ENCODE peak calls at places on chromosomes 11 and 22, in eight cellular contexts. One of them, this sample, is unnamed. For H3K9me3, the result is how much of the 10 kb centered on the place peaks cover.

GRCh38 chr11:72589802-72590761 is 84.1 kb downstream of the PDE2A start:
- DNase-seq in cardiac muscle cell: peak
- DNase-seq in neural progenitor cell: peak
- DNase-seq in neuronal stem cell: peak
- DNase-seq in prostate gland: no peak
- DNase-seq in A549: peak
- DNase-seq in colonic mucosa: no peak
- DNase-seq in astrocyte: no peak
- DNase-seq in this sample: peak

GRCh38 chr11:126366064-126366822 is 10.8 kb downstream of the ST3GAL4 start:
- DNase-seq in cardiac muscle cell: no peak
- DNase-seq in neural progenitor cell: no peak
- DNase-seq in neuronal stem cell: no peak
- DNase-seq in prostate gland: no peak
- DNase-seq in A549: no peak
- DNase-seq in colonic mucosa: no peak
- DNase-seq in astrocyte: no peak
- DNase-seq in this sample: no peak

GRCh38 chr11:130037058-130037457 is 32.6 kb upstream of the APLP2 start:
- DNase-seq in cardiac muscle cell: no peak
- DNase-seq in neural progenitor cell: no peak
- DNase-seq in neuronal stem cell: no peak
- DNase-seq in prostate gland: no peak
- DNase-seq in A549: no peak
- DNase-seq in colonic mucosa: peak
- DNase-seq in astrocyte: peak
- DNase-seq in this sample: no peak

GRCh38 chr11:774873-775592 is 2.3 kb downstream of the GATD1 start:
- DNase-seq in cardiac muscle cell: no peak
- DNase-seq in neural progenitor cell: peak
- DNase-seq in neuronal stem cell: no peak
- DNase-seq in prostate gland: no peak
- DNase-seq in A549: no peak
- DNase-seq in colonic mucosa: no peak
- DNase-seq in astrocyte: peak
- DNase-seq in this sample: no peak

GRCh38 chr22:32985899-32986772 is 72.0 kb downstream of the SYN3 start:
- DNase-seq in cardiac muscle cell: peak
- DNase-seq in neural progenitor cell: peak
- DNase-seq in neuronal stem cell: peak
- DNase-seq in prostate gland: peak
- DNase-seq in A549: peak
- DNase-seq in colonic mucosa: peak
- DNase-seq in astrocyte: peak
- DNase-seq in this sample: no peak

GRCh38 chr11:3194016-3194816 is 24.4 kb downstream of the MRGPRG start:
- DNase-seq in cardiac muscle cell: no peak
- DNase-seq in neural progenitor cell: no peak
- DNase-seq in neuronal stem cell: no peak
- DNase-seq in prostate gland: no peak
- DNase-seq in A549: no peak
- DNase-seq in colonic mucosa: no peak
- DNase-seq in astrocyte: no peak
- DNase-seq in this sample: no peak

GRCh38 chr22:42156121-42156520 is 25.5 kb upstream of the CYP2D6 start:
- DNase-seq in cardiac muscle cell: no peak
- DNase-seq in neural progenitor cell: no peak
- DNase-seq in neuronal stem cell: no peak
- DNase-seq in prostate gland: no peak
- DNase-seq in A549: no peak
- DNase-seq in colonic mucosa: no peak
- DNase-seq in astrocyte: no peak
- DNase-seq in this sample: no peak

GRCh38 chr11:97965849-97966646 is 1054.7 kb upstream of the CNTN5 start:
- DNase-seq in cardiac muscle cell: no peak
- DNase-seq in neural progenitor cell: no peak
- DNase-seq in neuronal stem cell: no peak
- DNase-seq in prostate gland: no peak
- DNase-seq in A549: no peak
- DNase-seq in colonic mucosa: no peak
- DNase-seq in astrocyte: peak
- DNase-seq in this sample: no peak

GRCh38 chr22:27698830-27699229 is 102.7 kb downstream of the MN1 start:
- DNase-seq in cardiac muscle cell: no peak
- DNase-seq in neural progenitor cell: no peak
- DNase-seq in neuronal stem cell: no peak
- DNase-seq in prostate gland: no peak
- DNase-seq in A549: no peak
- DNase-seq in colonic mucosa: no peak
- DNase-seq in astrocyte: no peak
- DNase-seq in this sample: no peak

GRCh38 chr11:8917157-8917820 is 6.3 kb downstream of the AKIP1 start:
- DNase-seq in cardiac muscle cell: peak
- DNase-seq in neural progenitor cell: peak
- DNase-seq in neuronal stem cell: peak
- DNase-seq in prostate gland: peak
- DNase-seq in A549: no peak
- DNase-seq in colonic mucosa: no peak
- DNase-seq in astrocyte: peak
- DNase-seq in this sample: no peak

GRCh38 chr11:125165111-125165663 is 636 bp downstream of the PKNOX2 start:
- DNase-seq in cardiac muscle cell: peak
- DNase-seq in neural progenitor cell: peak
- DNase-seq in neuronal stem cell: peak
- DNase-seq in prostate gland: no peak
- DNase-seq in A549: peak
- DNase-seq in colonic mucosa: no peak
- DNase-seq in astrocyte: peak
- DNase-seq in this sample: no peak

GRCh38 chr11:119696378-119697157 is 32.4 kb downstream of the NECTIN1 start:
- DNase-seq in cardiac muscle cell: no peak
- DNase-seq in neural progenitor cell: peak
- DNase-seq in neuronal stem cell: no peak
- DNase-seq in prostate gland: peak
- DNase-seq in A549: no peak
- DNase-seq in colonic mucosa: peak
- DNase-seq in astrocyte: no peak
- DNase-seq in this sample: no peak

GRCh38 chr11:59767212-59767611 is 12.0 kb downstream of the STX3 start:
- DNase-seq in cardiac muscle cell: no peak
- DNase-seq in neural progenitor cell: no peak
- DNase-seq in neuronal stem cell: no peak
- DNase-seq in prostate gland: no peak
- DNase-seq in A549: no peak
- DNase-seq in colonic mucosa: peak
- DNase-seq in astrocyte: no peak
- DNase-seq in this sample: no peak

GRCh38 chr11:113179181-113179701 is 135.1 kb upstream of the TTC12 start:
- DNase-seq in cardiac muscle cell: no peak
- DNase-seq in neural progenitor cell: peak
- DNase-seq in neuronal stem cell: peak
- DNase-seq in prostate gland: no peak
- DNase-seq in A549: no peak
- DNase-seq in colonic mucosa: no peak
- DNase-seq in astrocyte: no peak
- DNase-seq in this sample: no peak

GRCh38 chr11:112718483-112718882 is 242.7 kb upstream of the NCAM1 start:
- DNase-seq in cardiac muscle cell: no peak
- DNase-seq in neural progenitor cell: no peak
- DNase-seq in neuronal stem cell: no peak
- DNase-seq in prostate gland: no peak
- DNase-seq in A549: no peak
- DNase-seq in colonic mucosa: no peak
- DNase-seq in astrocyte: no peak
- DNase-seq in this sample: no peak

GRCh38 chr22:20783300-20783673 is 9.4 kb downstream of the SERPIND1 start:
- DNase-seq in cardiac muscle cell: no peak
- DNase-seq in neural progenitor cell: no peak
- DNase-seq in neuronal stem cell: no peak
- DNase-seq in prostate gland: no peak
- DNase-seq in A549: no peak
- DNase-seq in colonic mucosa: no peak
- DNase-seq in astrocyte: no peak
- DNase-seq in this sample: no peak
- H3K9me3 ChIP-seq in cardiac muscle cell: under half
- H3K9me3 ChIP-seq in neural progenitor cell: under half
- H3K9me3 ChIP-seq in neuronal stem cell: under half
- H3K9me3 ChIP-seq in prostate gland: under half
- H3K9me3 ChIP-seq in A549: under half
- H3K9me3 ChIP-seq in colonic mucosa: under half
- H3K9me3 ChIP-seq in astrocyte: under half
- H3K9me3 ChIP-seq in this sample: under half

GRCh38 chr22:50357756-50358155 is 14.6 kb downstream of the PPP6R2 start:
- DNase-seq in cardiac muscle cell: no peak
- DNase-seq in neural progenitor cell: no peak
- DNase-seq in neuronal stem cell: no peak
- DNase-seq in prostate gland: no peak
- DNase-seq in A549: no peak
- DNase-seq in colonic mucosa: no peak
- DNase-seq in astrocyte: no peak
- DNase-seq in this sample: no peak
- H3K9me3 ChIP-seq in cardiac muscle cell: under half
- H3K9me3 ChIP-seq in neural progenitor cell: under half
- H3K9me3 ChIP-seq in neuronal stem cell: under half
- H3K9me3 ChIP-seq in prostate gland: under half
- H3K9me3 ChIP-seq in A549: under half
- H3K9me3 ChIP-seq in colonic mucosa: under half
- H3K9me3 ChIP-seq in astrocyte: under half
- H3K9me3 ChIP-seq in this sample: under half

GRCh38 chr22:47206185-47206584 is 443.7 kb downstream of the TBC1D22A start:
- DNase-seq in cardiac muscle cell: no peak
- DNase-seq in neural progenitor cell: no peak
- DNase-seq in neuronal stem cell: no peak
- DNase-seq in prostate gland: no peak
- DNase-seq in A549: no peak
- DNase-seq in colonic mucosa: peak
- DNase-seq in astrocyte: no peak
- DNase-seq in this sample: no peak

GRCh38 chr22:47205562-47205961 is 443.1 kb downstream of the TBC1D22A start:
- DNase-seq in cardiac muscle cell: no peak
- DNase-seq in neural progenitor cell: no peak
- DNase-seq in neuronal stem cell: no peak
- DNase-seq in prostate gland: no peak
- DNase-seq in A549: no peak
- DNase-seq in colonic mucosa: no peak
- DNase-seq in astrocyte: no peak
- DNase-seq in this sample: no peak

GRCh38 chr22:47207846-47208554 is 445.6 kb downstream of the TBC1D22A start:
- DNase-seq in cardiac muscle cell: no peak
- DNase-seq in neural progenitor cell: no peak
- DNase-seq in neuronal stem cell: no peak
- DNase-seq in prostate gland: no peak
- DNase-seq in A549: no peak
- DNase-seq in colonic mucosa: peak
- DNase-seq in astrocyte: no peak
- DNase-seq in this sample: no peak

GRCh38 chr22:47207387-47207786 is 444.9 kb downstream of the TBC1D22A start:
- DNase-seq in cardiac muscle cell: no peak
- DNase-seq in neural progenitor cell: no peak
- DNase-seq in neuronal stem cell: no peak
- DNase-seq in prostate gland: no peak
- DNase-seq in A549: no peak
- DNase-seq in colonic mucosa: peak
- DNase-seq in astrocyte: no peak
- DNase-seq in this sample: no peak

GRCh38 chr22:47206819-47207218 is 444.4 kb downstream of the TBC1D22A start:
- DNase-seq in cardiac muscle cell: no peak
- DNase-seq in neural progenitor cell: no peak
- DNase-seq in neuronal stem cell: no peak
- DNase-seq in prostate gland: no peak
- DNase-seq in A549: no peak
- DNase-seq in colonic mucosa: no peak
- DNase-seq in astrocyte: no peak
- DNase-seq in this sample: no peak
- H3K9me3 ChIP-seq in cardiac muscle cell: under half
- H3K9me3 ChIP-seq in neural progenitor cell: under half
- H3K9me3 ChIP-seq in neuronal stem cell: half or more
- H3K9me3 ChIP-seq in prostate gland: under half
- H3K9me3 ChIP-seq in A549: under half
- H3K9me3 ChIP-seq in colonic mucosa: under half
- H3K9me3 ChIP-seq in astrocyte: under half
- H3K9me3 ChIP-seq in this sample: under half

GRCh38 chr11:115676768-115677167 is 172.6 kb upstream of the CADM1 start:
- DNase-seq in cardiac muscle cell: no peak
- DNase-seq in neural progenitor cell: no peak
- DNase-seq in neuronal stem cell: no peak
- DNase-seq in prostate gland: no peak
- DNase-seq in A549: no peak
- DNase-seq in colonic mucosa: no peak
- DNase-seq in astrocyte: peak
- DNase-seq in this sample: no peak
- H3K9me3 ChIP-seq in cardiac muscle cell: under half
- H3K9me3 ChIP-seq in neural progenitor cell: under half
- H3K9me3 ChIP-seq in neuronal stem cell: under half
- H3K9me3 ChIP-seq in prostate gland: under half
- H3K9me3 ChIP-seq in A549: under half
- H3K9me3 ChIP-seq in colonic mucosa: under half
- H3K9me3 ChIP-seq in astrocyte: under half
- H3K9me3 ChIP-seq in this sample: under half

DNA sequence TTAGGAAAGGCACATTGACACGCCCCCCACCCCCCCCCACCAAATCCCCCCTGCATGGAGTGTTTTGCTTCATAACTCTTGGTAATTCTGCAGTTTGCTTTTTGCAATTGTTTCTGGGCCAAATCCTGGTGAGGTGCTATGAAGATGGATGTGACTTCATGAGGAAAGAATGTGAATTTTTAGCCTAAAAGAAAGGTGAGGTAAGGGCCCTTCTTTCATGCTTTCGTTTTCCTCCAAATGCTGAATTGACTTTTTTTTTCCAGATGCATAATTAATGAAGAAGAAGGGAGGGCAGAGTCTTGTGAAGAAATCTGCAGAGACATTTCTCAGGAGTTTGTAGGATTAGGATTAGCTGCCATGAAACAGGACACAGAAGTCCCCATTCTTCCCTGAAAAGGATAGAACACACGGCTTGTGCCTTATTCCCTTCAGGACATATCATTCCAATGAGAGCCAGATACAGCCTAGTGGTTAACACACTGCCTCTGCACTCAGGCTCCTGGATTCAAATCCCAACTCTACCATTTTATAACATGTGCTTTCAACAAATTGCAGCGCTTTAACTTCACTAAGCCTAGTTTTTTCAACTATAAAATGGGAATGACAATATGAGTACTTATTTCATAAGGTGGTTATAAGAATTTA is 19.6 kb upstream of the TBCEL start:
- DNase-seq in cardiac muscle cell: no peak
- DNase-seq in neural progenitor cell: no peak
- DNase-seq in neuronal stem cell: no peak
- DNase-seq in prostate gland: no peak
- DNase-seq in A549: no peak
- DNase-seq in colonic mucosa: no peak
- DNase-seq in astrocyte: no peak
- DNase-seq in this sample: no peak
- H3K9me3 ChIP-seq in cardiac muscle cell: under half
- H3K9me3 ChIP-seq in neural progenitor cell: under half
- H3K9me3 ChIP-seq in neuronal stem cell: under half
- H3K9me3 ChIP-seq in prostate gland: under half
- H3K9me3 ChIP-seq in A549: under half
- H3K9me3 ChIP-seq in colonic mucosa: under half
- H3K9me3 ChIP-seq in astrocyte: under half
- H3K9me3 ChIP-seq in this sample: under half